ENCODE peak calls at places on chromosomes 5 and 9, in five cellular contexts. G, L, T, O and I are unnamed samples.

GRCh38 chr9:131330814-131331600 is 41.5 kb downstream of the PLPP7 start:
- DNase-seq in G (no peak), L (peak; percentile 84), T (no peak), O (no peak), I (no peak)

GRCh38 chr5:98110270-98110669 is 663.2 kb upstream of the RGMB start:
- DNase-seq in G (no peak), L (no peak), T (no peak), O (no peak), I (no peak)

GRCh38 chr5:673140-673836 is 19.9 kb downstream of the TPPP start:
- DNase-seq in G (no peak), L (no peak), T (no peak), O (no peak), I (peak; percentile 25)

GRCh38 chr9:131266301-131267229 is 9.7 kb downstream of the FAM78A start:
- DNase-seq in G (no peak), L (no peak), T (peak; percentile 72), O (no peak), I (no peak)

GRCh38 chr5:111935835-111936234 is 178.8 kb upstream of the NREP start:
- DNase-seq in G (no peak), L (no peak), T (no peak), O (no peak), I (no peak)

GRCh38 chr5:543755-544674 is 19.8 kb upstream of the SLC9A3 start:
- DNase-seq in G (no peak), L (no peak), T (peak; percentile 87), O (peak; percentile 75), I (peak; percentile 75)

GRCh38 chr9:7394007-7394774 is 405.4 kb downstream of the DMAC1 start:
- DNase-seq in G (no peak), L (no peak), T (no peak), O (no peak), I (no peak)

GRCh38 chr9:73141282-73141681 is 10.4 kb upstream of the ANXA1 start:
- DNase-seq in G (no peak), L (no peak), T (no peak), O (no peak), I (no peak)

GRCh38 chr9:106717686-106718085 is 145.3 kb upstream of the ZNF462 start:
- DNase-seq in G (no peak), L (no peak), T (no peak), O (no peak), I (no peak)

GRCh38 chr5:147481376-147481775 is 28.5 kb downstream of the DPYSL3 start:
- DNase-seq in G (no peak), L (no peak), T (no peak), O (no peak), I (no peak)

GRCh38 chr9:22040760-22041159 is 31.7 kb upstream of the CDKN2B start:
- DNase-seq in G (no peak), L (no peak), T (peak; percentile 48), O (no peak), I (no peak)

GRCh38 chr9:107390806-107391205 is 98.8 kb downstream of the KLF4 start:
- DNase-seq in G (no peak), L (no peak), T (no peak), O (no peak), I (no peak)

GRCh38 chr9:126327016-126327749 is 554 bp downstream of the MVB12B start:
- DNase-seq in G (peak; percentile 25), L (peak; percentile 60), T (no peak), O (no peak), I (no peak)

GRCh38 chr9:93976081-93976480 is 20.9 kb upstream of the BARX1 start:
- DNase-seq in G (no peak), L (no peak), T (no peak), O (no peak), I (no peak)

GRCh38 chr5:31186672-31187267 is 6.7 kb upstream of the CDH6 start:
- DNase-seq in G (no peak), L (no peak), T (peak; percentile 14), O (no peak), I (no peak)

GRCh38 chr5:132054697-132055440 is 5.6 kb upstream of the IL3 start:
- DNase-seq in G (no peak), L (peak; percentile 19), T (no peak), O (peak; percentile 7), I (no peak)